ENCODE peak calls at places on chromosomes 7 and 10, in nine cellular contexts. H is astrocyte of the hippocampus; C is activated CD4-positive, alpha-beta T cell treated with anti-CD3 and anti-CD28 coated beads for 24 hours; G is AG20443; S is G401; Z is stimulated activated CD8-positive, alpha-beta memory T cell treated with anti-CD3 and anti-CD28 coated beads, Interleukin-4, amount 100 ng/mL, for 4 hours; F is astrocyte of the spinal cord; X is cardiac muscle cell; R is Calu3. B is an unnamed sample.

GRCh38 chr10:3136763-3137611 is 35.6 kb downstream of the PITRM1 start:
- DNase-seq in G (peak), H (no peak), S (peak), Z (no peak), C (no peak), X (peak), R (no peak), F (peak), B (no peak)

GRCh38 chr7:69817096-69817495 is 218.8 kb downstream of the AUTS2 start:
- DNase-seq in G (peak), Z (no peak), F (peak), H (peak), C (no peak), X (peak), S (no peak), R (no peak), B (no peak)

GRCh38 chr10:80755893-80756292 is 218.2 kb downstream of the SH2D4B start:
- DNase-seq in S (no peak), Z (no peak), H (no peak), X (no peak), R (no peak), F (no peak), G (no peak), C (no peak), B (no peak)

GRCh38 chr10:76086571-76087260 is 655.3 kb downstream of the LRMDA start:
- DNase-seq in F (peak), X (peak), H (peak), C (no peak), R (peak), G (peak), S (no peak), Z (no peak), B (peak)

GRCh38 chr10:7913122-7913872 is 95.0 kb downstream of the TAF3 start:
- DNase-seq in F (no peak), Z (no peak), C (no peak), X (peak), S (peak), R (no peak), G (no peak), H (peak), B (no peak)

GRCh38 chr7:55546826-55547225 is 25.5 kb downstream of the VOPP1 start:
- DNase-seq in X (peak), Z (no peak), S (peak), F (peak), C (no peak), G (peak), H (peak), R (peak), B (peak)

GRCh38 chr10:11874568-11875182 is 51.5 kb downstream of the PROSER2 start:
- DNase-seq in C (peak), H (peak), X (peak), S (no peak), G (no peak), F (peak), R (peak), Z (peak), B (no peak)

GRCh38 chr10:27730041-27730440 is 15.6 kb downstream of the MKX start:
- DNase-seq in Z (no peak), H (no peak), X (no peak), S (no peak), F (no peak), G (no peak), R (no peak), C (no peak), B (no peak)

GRCh38 chr10:78572565-78572964 is 496.2 kb upstream of the ZMIZ1 start:
- DNase-seq in X (no peak), H (no peak), Z (no peak), S (no peak), R (no peak), G (peak), C (no peak), F (no peak), B (no peak)

B was measured in DMS 273 treated with DMSO at 0.1 percent for 48 hours.